ENCODE peak calls at places on chromosome 20, in six cellular contexts. V, K, L, N, Q and H are unnamed samples.

GRCh38 chr20:8209061-8209460 is 77.0 kb downstream of the PLCB1 start:
- DNase-seq in V (no peak), K (no peak), L (no peak), N (no peak), Q (no peak), H (no peak)

GRCh38 chr20:22819784-22820183 is 215.3 kb upstream of the SSTR4 start:
- DNase-seq in V (no peak), K (no peak), L (no peak), N (no peak), Q (no peak), H (no peak)

GRCh38 chr20:58870293-58871014 is 17.9 kb downstream of the GNAS start:
- DNase-seq in V (peak), K (peak), L (peak), N (peak), Q (peak), H (no peak)

GRCh38 chr20:40634891-40635290 is 54.1 kb downstream of the MAFB start:
- DNase-seq in V (no peak), K (no peak), L (no peak), N (no peak), Q (no peak), H (peak)

GRCh38 chr20:16701296-16701695 is 28.5 kb upstream of the SNRPB2 start:
- DNase-seq in V (no peak), K (no peak), L (no peak), N (no peak), Q (no peak), H (no peak)

GRCh38 chr20:63502671-63503172 is 3.8 kb upstream of the EEF1A2 start:
- DNase-seq in V (peak), K (no peak), L (no peak), N (no peak), Q (no peak), H (no peak)

GRCh38 chr20:59993736-59994484 is 35.7 kb downstream of the CDH26 start:
- DNase-seq in V (no peak), K (no peak), L (no peak), N (no peak), Q (no peak), H (peak)

GRCh38 chr20:38275815-38276550 is 15.4 kb upstream of the KIAA1755 start:
- DNase-seq in V (no peak), K (no peak), L (no peak), N (no peak), Q (no peak), H (no peak)

GRCh38 chr20:51118985-51119527 is 96.1 kb upstream of the KCNG1 start:
- DNase-seq in V (no peak), K (no peak), L (no peak), N (no peak), Q (no peak), H (no peak)

GRCh38 chr20:51272392-51272791 is 249.5 kb upstream of the KCNG1 start:
- DNase-seq in V (no peak), K (no peak), L (no peak), N (no peak), Q (no peak), H (no peak)

GRCh38 chr20:12535770-12536169 is 473.0 kb upstream of the SPTLC3 start:
- DNase-seq in V (no peak), K (no peak), L (no peak), N (no peak), Q (no peak), H (no peak)

GRCh38 chr20:53865905-53866786 is 204.2 kb downstream of the BCAS1 start:
- DNase-seq in V (no peak), K (peak), L (peak), N (no peak), Q (peak), H (no peak)

GRCh38 chr20:53789913-53790675 is 196.5 kb upstream of the ZNF217 start:
- DNase-seq in V (no peak), K (no peak), L (no peak), N (no peak), Q (no peak), H (no peak)

GRCh38 chr20:35849726-35850125 is 77.9 kb downstream of the PHF20 start:
- DNase-seq in V (no peak), K (no peak), L (no peak), N (no peak), Q (no peak), H (no peak)

GRCh38 chr20:53707341-53708102 is 113.9 kb upstream of the ZNF217 start:
- DNase-seq in V (no peak), K (no peak), L (no peak), N (no peak), Q (no peak), H (no peak)

GRCh38 chr20:36196676-36197075 is 39.6 kb upstream of the AAR2 start:
- DNase-seq in V (no peak), K (no peak), L (no peak), N (no peak), Q (no peak), H (no peak)

GRCh38 chr20:34300809-34301586 is 2.2 kb downstream of the AHCY start:
- DNase-seq in V (no peak), K (no peak), L (no peak), N (no peak), Q (peak), H (no peak)

GRCh38 chr20:34302312-34302722 is 838 bp downstream of the AHCY start:
- DNase-seq in V (no peak), K (no peak), L (no peak), N (no peak), Q (peak), H (no peak)

GRCh38 chr20:34299925-34300806 is 3.0 kb downstream of the AHCY start:
- DNase-seq in V (no peak), K (no peak), L (no peak), N (no peak), Q (peak), H (no peak)

GRCh38 chr20:34302723-34303528 is at the start of gene AHCY:
- DNase-seq in V (peak), K (peak), L (peak), N (peak), Q (peak), H (peak)

GRCh38 chr20:34301587-34302311 is 1.4 kb downstream of the AHCY start:
- DNase-seq in V (no peak), K (no peak), L (no peak), N (no peak), Q (no peak), H (no peak)
- H3K27ac ChIP-seq in V (no peak), K (no peak), L (no peak), N (no peak), Q (peak), H (peak)

GRCh38 chr20:19847383-19847782 is 89.3 kb downstream of the RIN2 start:
- DNase-seq in V (no peak), K (no peak), L (no peak), N (no peak), Q (no peak), H (no peak)

GRCh38 chr20:19851863-19852262 is 93.8 kb downstream of the RIN2 start:
- DNase-seq in V (no peak), K (no peak), L (no peak), N (no peak), Q (no peak), H (no peak)

GRCh38 chr20:19850190-19850533 is 92.1 kb downstream of the RIN2 start:
- DNase-seq in V (no peak), K (no peak), L (no peak), N (peak), Q (peak), H (no peak)

GRCh38 chr20:19855426-19855825 is 97.4 kb downstream of the RIN2 start:
- DNase-seq in V (no peak), K (no peak), L (no peak), N (no peak), Q (no peak), H (no peak)

DNA sequence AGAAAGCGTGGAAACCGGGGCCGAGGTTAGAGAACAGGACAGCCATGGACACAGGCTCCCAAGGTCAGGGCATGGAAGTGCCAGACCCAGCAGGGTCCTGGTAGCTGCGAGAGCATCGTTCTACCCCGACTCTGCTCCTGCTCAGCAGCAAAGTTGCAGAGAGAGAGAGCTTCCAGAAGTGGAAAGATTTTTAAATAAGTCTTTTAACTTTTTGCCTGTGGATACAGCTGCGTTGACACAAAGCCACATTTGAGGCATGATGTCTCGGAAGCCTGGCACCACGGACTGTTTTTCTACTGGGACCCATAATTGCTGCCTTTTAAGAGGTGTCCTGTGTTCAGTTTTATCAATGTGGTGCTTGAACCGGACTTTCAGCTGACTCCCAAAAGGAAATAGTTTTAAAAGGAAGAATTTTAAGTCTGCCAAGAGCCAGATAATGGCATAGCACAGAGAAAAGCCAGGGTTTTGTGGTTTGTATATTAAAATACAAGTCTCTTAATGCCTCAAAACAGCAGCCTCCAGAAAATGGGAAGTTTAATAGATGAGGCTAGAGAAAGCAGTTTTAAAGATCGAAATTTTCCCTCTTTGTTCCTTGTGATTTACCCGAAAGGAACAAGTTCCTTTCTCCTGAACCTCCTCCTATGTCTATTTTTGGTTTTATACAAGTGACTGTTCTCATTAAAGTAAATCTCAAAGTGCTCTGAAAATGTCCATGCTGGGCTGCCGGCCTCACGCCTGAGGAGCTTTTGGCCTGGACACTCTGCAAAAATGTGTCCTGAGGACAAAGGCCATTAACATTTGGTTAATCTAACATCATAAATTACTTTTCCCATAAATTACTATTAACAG is 91.5 kb downstream of the RIN2 start:
- DNase-seq in V (no peak), K (no peak), L (no peak), N (peak), Q (peak), H (no peak)
- H3K27ac ChIP-seq in V (no peak), K (no peak), L (peak), N (peak), Q (peak), H (peak)

GRCh38 chr20:57398901-57399535 is 7.8 kb downstream of the RBM38 start:
- DNase-seq in V (peak), K (no peak), L (no peak), N (no peak), Q (no peak), H (no peak)

GRCh38 chr20:57398231-57398821 is 7.1 kb downstream of the RBM38 start:
- DNase-seq in V (peak), K (no peak), L (peak), N (no peak), Q (no peak), H (peak)

GRCh38 chr20:57400821-57401564 is 9.8 kb downstream of the RBM38 start:
- DNase-seq in V (peak), K (no peak), L (no peak), N (no peak), Q (no peak), H (no peak)

GRCh38 chr20:57400262-57400701 is 9.1 kb downstream of the RBM38 start:
- DNase-seq in V (peak), K (no peak), L (no peak), N (no peak), Q (no peak), H (no peak)

GRCh38 chr20:57399587-57400261 is 8.5 kb downstream of the RBM38 start:
- DNase-seq in V (peak), K (no peak), L (no peak), N (no peak), Q (no peak), H (no peak)
- H3K27ac ChIP-seq in V (no peak), K (no peak), L (no peak), N (no peak), Q (no peak), H (peak)

GRCh38 chr20:25390538-25391528 is at the start of gene ABHD12:
- DNase-seq in V (peak), K (peak), L (peak), N (peak), Q (peak), H (peak)

GRCh38 chr20:25397081-25397480 is 6.4 kb upstream of the ABHD12 start:
- DNase-seq in V (no peak), K (no peak), L (no peak), N (no peak), Q (no peak), H (no peak)

GRCh38 chr20:25394996-25395395 is 4.4 kb upstream of the ABHD12 start:
- DNase-seq in V (no peak), K (no peak), L (no peak), N (no peak), Q (no peak), H (no peak)

GRCh38 chr20:25397827-25398226 is 7.2 kb upstream of the ABHD12 start:
- DNase-seq in V (no peak), K (no peak), L (no peak), N (no peak), Q (peak), H (no peak)

DNA sequence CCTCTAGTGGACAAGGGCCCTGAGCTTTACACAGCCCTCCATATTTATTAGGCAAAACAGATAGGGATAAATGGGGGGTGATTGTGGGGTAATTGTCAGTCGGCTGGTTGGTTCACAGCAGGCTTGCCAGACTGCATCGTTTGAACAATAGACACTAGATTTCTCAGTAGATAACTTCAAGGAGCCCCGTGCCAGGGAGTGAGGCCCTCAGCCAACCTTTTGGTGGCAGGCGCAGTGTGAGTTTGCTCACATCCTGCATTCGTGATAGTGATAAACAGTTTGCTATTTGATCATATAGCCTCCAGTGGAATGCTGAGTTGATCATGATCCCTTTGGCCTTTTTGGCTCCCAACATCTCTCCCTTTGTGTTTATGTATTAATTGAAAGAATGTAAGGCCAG is 3.6 kb upstream of the ABHD12 start:
- DNase-seq in V (no peak), K (no peak), L (no peak), N (no peak), Q (no peak), H (no peak)
- H3K27ac ChIP-seq in V (no peak), K (no peak), L (no peak), N (no peak), Q (no peak), H (no peak)

DNA sequence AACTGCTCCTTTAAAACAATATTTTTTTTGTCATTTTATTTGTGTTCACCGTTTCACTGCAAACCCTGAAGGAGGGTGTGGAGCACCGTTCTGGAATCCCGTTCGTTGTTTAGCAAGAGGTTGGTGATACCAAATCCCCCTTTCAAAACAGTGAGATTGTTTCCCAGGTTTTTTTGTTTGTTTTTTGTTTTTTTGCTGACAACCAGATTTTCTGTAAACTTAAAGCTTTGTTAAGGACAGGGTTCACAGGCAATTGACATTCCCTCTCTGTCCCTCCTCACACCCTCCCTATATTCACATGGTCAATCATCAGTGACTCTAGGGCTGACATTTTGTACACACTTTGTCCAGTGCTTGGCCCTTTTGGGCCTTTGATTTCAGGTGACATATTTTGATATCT is 21.0 kb upstream of the MROH8 start:
- DNase-seq in V (no peak), K (no peak), L (no peak), N (no peak), Q (no peak), H (no peak)
- H3K27ac ChIP-seq in V (no peak), K (no peak), L (no peak), N (no peak), Q (peak), H (no peak)

DNA sequence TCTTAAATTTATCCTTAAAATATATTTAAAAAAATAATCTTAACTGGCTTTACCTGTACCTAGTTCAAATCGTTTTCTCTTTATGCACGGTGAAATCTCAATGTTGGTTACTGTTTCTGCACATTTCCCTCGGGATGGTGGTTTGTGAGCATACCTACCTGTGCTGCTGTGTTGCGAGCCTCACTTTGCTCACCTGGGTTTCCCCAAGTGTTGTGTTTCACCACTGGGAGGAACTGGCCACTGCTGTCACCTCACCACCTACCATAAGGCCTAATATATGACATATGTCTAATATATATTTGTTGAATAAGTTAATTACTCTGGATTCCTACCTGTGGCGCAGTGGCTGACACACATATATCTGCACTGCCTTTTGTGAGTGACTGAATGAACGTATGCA is 493.5 kb upstream of the FLRT3 start:
- DNase-seq in V (no peak), K (no peak), L (no peak), N (no peak), Q (no peak), H (no peak)
- H3K27ac ChIP-seq in V (no peak), K (no peak), L (no peak), N (no peak), Q (no peak), H (no peak)

GRCh38 chr20:46004813-46005505 is 3.7 kb upstream of the MMP9 start:
- DNase-seq in V (peak), K (no peak), L (no peak), N (no peak), Q (no peak), H (no peak)
- H3K27ac ChIP-seq in V (no peak), K (no peak), L (no peak), N (no peak), Q (no peak), H (no peak)

DNA sequence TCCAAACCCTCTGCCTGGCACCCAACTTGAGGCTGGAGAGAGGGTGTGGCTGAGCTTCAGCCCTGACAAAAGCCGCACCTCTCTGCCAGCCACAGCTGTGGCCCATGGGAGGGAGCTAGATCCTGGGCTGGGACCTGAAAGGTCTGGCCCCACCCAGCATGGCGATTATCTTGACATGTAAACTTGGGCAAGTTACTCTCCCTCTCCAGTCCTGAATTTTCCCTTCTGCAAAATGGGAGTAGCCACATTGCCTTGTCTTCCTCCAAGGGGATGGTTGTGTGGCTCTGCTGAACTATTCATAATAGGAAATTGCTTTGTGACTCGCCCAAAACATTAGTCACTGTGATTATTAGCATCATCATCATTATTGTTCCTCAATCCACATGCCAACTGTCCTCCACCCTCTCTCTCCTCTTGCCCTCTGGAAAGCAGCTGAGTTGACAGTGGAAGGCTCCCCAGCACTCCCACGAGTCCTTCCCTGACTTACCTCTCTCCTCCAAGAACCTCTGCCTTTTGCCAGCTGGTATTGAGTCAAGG is 23.0 kb upstream of the RBPJL start:
- DNase-seq in V (no peak), K (no peak), L (no peak), N (no peak), Q (no peak), H (no peak)
- H3K27ac ChIP-seq in V (no peak), K (no peak), L (no peak), N (no peak), Q (no peak), H (no peak)